ENCODE peak calls at places on chromosomes 4 and X, in six cellular contexts. R, Q, X, N, C and K are unnamed samples.

GRCh38 chr4:54077812-54078211 is 13.4 kb upstream of the CHIC2 start:
- DNase-seq in C (peak; percentile 60), R (no peak), Q (no peak), X (no peak), N (no peak), K (no peak)

GRCh38 chrX:3231766-3232165 is 114.7 kb downstream of the MXRA5 start:
- DNase-seq in Q (no peak), C (no peak), X (no peak), N (no peak), R (no peak), K (no peak)

GRCh38 chr4:3791910-3792542 is 25.8 kb downstream of the ADRA2C start:
- DNase-seq in N (no peak), Q (no peak), R (no peak), C (peak; percentile 8), X (no peak), K (no peak)

GRCh38 chrX:119455264-119455663 is 13.0 kb upstream of the SLC25A5 start:
- DNase-seq in C (peak; percentile 69), R (no peak), Q (no peak), N (no peak), X (no peak), K (no peak)

GRCh38 chr4:121764702-121765367 is at the start of gene SMIM43:
- DNase-seq in R (no peak), X (no peak), N (no peak), C (no peak), Q (no peak), K (no peak)

GRCh38 chrX:310621-311155 is 7.9 kb downstream of the GTPBP6 start:
- DNase-seq in C (no peak), N (no peak), R (no peak), X (no peak), Q (no peak), K (no peak)

GRCh38 chr4:128825226-128825625 is 15.7 kb downstream of the JADE1 start:
- DNase-seq in C (no peak), N (no peak), X (peak; percentile 38), Q (no peak), R (no peak), K (no peak)

GRCh38 chr4:7473096-7473495 is 38.4 kb upstream of the PSAPL1 start:
- DNase-seq in N (no peak), X (no peak), R (no peak), Q (no peak), C (no peak), K (no peak)

GRCh38 chr4:94500696-94501095 is 49.0 kb downstream of the PDLIM5 start:
- DNase-seq in C (no peak), R (no peak), X (no peak), Q (no peak), N (no peak), K (no peak)

GRCh38 chrX:727738-728621 is 97.4 kb downstream of the SHOX start:
- DNase-seq in Q (no peak), N (no peak), X (peak; percentile 28), C (no peak), R (no peak), K (no peak)

GRCh38 chrX:37846141-37846540 is 1.2 kb downstream of the DYNLT3 start:
- DNase-seq in Q (no peak), R (no peak), X (no peak), N (no peak), C (peak; percentile 18), K (no peak)

GRCh38 chr4:177380730-177381287 is 61.4 kb downstream of the AGA start:
- DNase-seq in C (no peak), X (no peak), N (no peak), Q (no peak), R (no peak), K (no peak)

GRCh38 chrX:74431807-74432206 is 10.5 kb downstream of the SLC16A2 start:
- DNase-seq in Q (no peak), R (no peak), X (no peak), N (no peak), C (no peak), K (no peak)

GRCh38 chr4:139535228-139535851 is 20.7 kb downstream of the SETD7 start:
- DNase-seq in C (no peak), Q (no peak), X (no peak), N (no peak), R (no peak), K (no peak)

GRCh38 chrX:49120104-49120503 is 3.4 kb downstream of the GPKOW start:
- DNase-seq in R (no peak), Q (no peak), X (no peak), C (no peak), N (no peak), K (no peak)

GRCh38 chr4:9867746-9868425 is 86.5 kb downstream of the DRD5 start:
- DNase-seq in X (no peak), R (no peak), Q (no peak), C (no peak), N (no peak), K (peak; percentile 75)

GRCh38 chr4:68271851-68272756 is 26.6 kb upstream of the TMPRSS11B start:
- DNase-seq in N (no peak), C (peak; percentile 73), X (peak; percentile 21), R (no peak), Q (no peak), K (no peak)

GRCh38 chr4:182604161-182604591 is 313.0 kb downstream of the DCTD start:
- DNase-seq in N (no peak), R (no peak), C (peak; percentile 97), X (no peak), Q (no peak), K (no peak)

GRCh38 chr4:4333265-4333706 is 43.2 kb downstream of the ZBTB49 start:
- DNase-seq in C (peak; percentile 84), X (no peak), Q (no peak), R (no peak), N (no peak), K (peak; percentile 32)

GRCh38 chr4:10951306-10951705 is 266.7 kb upstream of the CLNK start:
- DNase-seq in C (no peak), R (no peak), X (no peak), Q (no peak), N (no peak), K (no peak)

GRCh38 chrX:112470551-112470950 is 209.2 kb downstream of the LHFPL1 start:
- DNase-seq in C (no peak), Q (no peak), N (no peak), X (no peak), R (no peak), K (no peak)

GRCh38 chr4:78345237-78345636 is 206.3 kb upstream of the ANXA3 start:
- DNase-seq in Q (no peak), C (no peak), X (no peak), R (no peak), N (no peak), K (no peak)

GRCh38 chr4:177726111-177726510 is 283.9 kb upstream of the AGA start:
- DNase-seq in X (no peak), C (peak; percentile 36), N (no peak), R (no peak), Q (no peak), K (no peak)

GRCh38 chrX:11470231-11470630 is 177.0 kb downstream of the AMELX start:
- DNase-seq in Q (no peak), X (no peak), R (no peak), C (peak; percentile 86), N (no peak), K (no peak)

GRCh38 chrX:9611436-9612145 is 146.7 kb downstream of the TBL1X start:
- DNase-seq in N (no peak), Q (no peak), C (no peak), R (no peak), X (no peak), K (no peak)

GRCh38 chr4:121041307-121042090 is 30.8 kb downstream of the NDNF start:
- DNase-seq in C (no peak), R (no peak), Q (no peak), X (no peak), N (no peak), K (no peak)

GRCh38 chr4:2812985-2813384 is 20.1 kb downstream of the SH3BP2 start:
- DNase-seq in X (no peak), C (no peak), R (no peak), Q (no peak), N (no peak), K (no peak)

DNA sequence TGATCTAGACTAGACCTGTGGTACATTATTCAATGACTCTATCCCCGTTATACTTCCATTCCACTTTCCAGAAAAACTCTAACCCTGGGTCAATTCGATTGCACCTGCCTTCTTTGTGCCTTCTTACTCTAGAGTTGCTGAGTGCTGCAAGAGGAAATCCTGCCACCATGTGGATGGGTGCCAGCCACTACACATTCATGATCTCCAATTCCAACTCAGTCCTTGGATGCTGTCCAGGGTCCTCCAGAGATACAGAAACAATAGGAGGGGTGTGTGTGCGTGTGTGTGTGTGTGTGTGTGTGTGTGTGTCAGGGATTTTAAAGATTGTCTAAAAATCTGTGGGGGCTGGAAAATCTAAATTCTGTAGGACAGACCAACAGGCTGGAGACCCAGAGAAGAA is 42.9 kb upstream of the INTS6L start:
- DNase-seq in X (peak; percentile 29), R (no peak), N (peak; percentile 13), Q (no peak), C (peak; percentile 49), K (no peak)
- TF ChIP-seq CTCF in X (peak; percentile 53), R (no peak), N (no peak), Q (peak; percentile 35), C (peak; percentile 26), K (no peak)

GRCh38 chrX:18424482-18425198 is 768 bp upstream of the CDKL5 start:
- DNase-seq in N (no peak), R (no peak), Q (peak; percentile 38), X (no peak), C (peak; percentile 70), K (no peak)
- TF ChIP-seq POLR2A in N (no peak), R (no peak), Q (no peak), X (no peak), C (no peak), K (no peak)

GRCh38 chrX:132737743-132738142 is 220.7 kb downstream of the HS6ST2 start:
- DNase-seq in C (no peak), Q (no peak), N (no peak), R (no peak), X (peak; percentile 13), K (no peak)

GRCh38 chrX:132730266-132730665 is 228.2 kb downstream of the HS6ST2 start:
- DNase-seq in C (no peak), R (no peak), N (no peak), Q (no peak), X (no peak), K (no peak)

GRCh38 chrX:132730726-132731125 is 227.7 kb downstream of the HS6ST2 start:
- DNase-seq in N (no peak), Q (no peak), X (no peak), R (no peak), C (no peak), K (no peak)

GRCh38 chrX:132728296-132728695 is 230.1 kb downstream of the HS6ST2 start:
- DNase-seq in R (no peak), X (no peak), Q (no peak), N (no peak), C (no peak), K (no peak)

DNA sequence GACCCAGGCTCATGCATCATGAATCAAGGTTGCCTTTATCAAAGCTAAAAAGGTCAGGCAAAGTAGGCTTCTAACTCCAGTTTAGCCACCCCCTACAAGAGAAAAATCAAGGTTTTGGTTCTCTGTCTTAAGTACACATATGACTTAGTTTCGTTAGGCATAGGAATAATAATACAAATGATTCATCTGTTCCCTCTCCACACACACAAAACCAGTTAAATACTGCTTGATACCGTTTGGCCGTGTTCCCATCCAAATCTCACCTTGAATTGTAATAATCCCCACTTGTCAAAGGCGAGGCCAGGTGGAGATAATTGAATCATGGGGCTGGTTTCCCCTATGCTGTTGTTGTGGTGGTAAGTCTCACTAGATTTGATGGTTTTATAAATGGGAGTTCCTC is 226.2 kb downstream of the HS6ST2 start:
- DNase-seq in X (no peak), R (no peak), C (no peak), Q (no peak), N (no peak), K (no peak)
- TF ChIP-seq CTCF in X (no peak), R (no peak), C (no peak), Q (no peak), N (no peak), K (no peak)

GRCh38 chr4:123340381-123340701 is 56.3 kb upstream of the SPRY1 start:
- DNase-seq in C (peak; percentile 95), N (no peak), R (no peak), X (peak; percentile 34), Q (no peak), K (no peak)
- TF ChIP-seq POLR2A in C (no peak), N (no peak), R (no peak), X (no peak), Q (no peak), K (no peak)